ENCODE peak calls at places on chromosomes 13 and 19, in six cellular contexts. C is HCEC 1CT; L is left ventricle myocardium superior; S is ovary; X is T-helper 2 cell; A is stimulated activated CD8-positive, alpha-beta memory T cell treated with anti-CD3 and anti-CD28 coated beads, Interleukin-15, amount 100 ng/mL, for 24 hours. U is an unnamed sample.

GRCh38 chr19:55486043-55486970 is 1.3 kb downstream of the NAT14 start:
- DNase-seq in C (no peak), L (peak), S (peak), X (no peak), A (no peak), U (no peak)

GRCh38 chr19:14782978-14783545 is 4.7 kb upstream of the ADGRE2 start:
- DNase-seq in C (no peak), L (no peak), S (no peak), X (no peak), A (no peak), U (no peak)

GRCh38 chr13:47594833-47595232 is 406.2 kb downstream of the SUCLA2 start:
- DNase-seq in C (no peak), L (no peak), S (no peak), X (peak), A (no peak), U (no peak)

GRCh38 chr19:13033819-13034611 is 38.7 kb downstream of the NFIX start:
- DNase-seq in C (peak), L (peak), S (peak), X (peak), A (no peak), U (no peak)

GRCh38 chr13:47396915-47397314 is 500.1 kb upstream of the HTR2A start:
- DNase-seq in C (no peak), L (no peak), S (no peak), X (no peak), A (no peak), U (no peak)

GRCh38 chr19:48064509-48064908 is 20.6 kb upstream of the CABP5 start:
- DNase-seq in C (peak), L (no peak), S (no peak), X (no peak), A (no peak), U (no peak)

GRCh38 chr13:57666554-57666953 is 35.0 kb downstream of the PCDH17 start:
- DNase-seq in C (no peak), L (no peak), S (no peak), X (no peak), A (no peak), U (no peak)

GRCh38 chr19:41000310-41000737 is 9.2 kb downstream of the CYP2B6 start:
- DNase-seq in C (no peak), L (no peak), S (no peak), X (no peak), A (no peak), U (no peak)

GRCh38 chr13:98942485-98942884 is 35.4 kb downstream of the DOCK9 start:
- DNase-seq in C (no peak), L (no peak), S (no peak), X (no peak), A (no peak), U (no peak)

GRCh38 chr13:96700657-96701056 is 293.6 kb downstream of the OXGR1 start:
- DNase-seq in C (peak), L (no peak), S (no peak), X (no peak), A (no peak), U (no peak)

GRCh38 chr13:70666883-70667282 is 558.6 kb upstream of the KLHL1 start:
- DNase-seq in C (no peak), L (no peak), S (no peak), X (no peak), A (no peak), U (no peak)

GRCh38 chr19:15280915-15281683 is 48.9 kb upstream of the EPHX3 start:
- DNase-seq in C (peak), L (peak), S (peak), X (no peak), A (no peak), U (no peak)

GRCh38 chr19:34590228-34590627 is 86.7 kb downstream of the SCGB2B2 start:
- DNase-seq in C (no peak), L (no peak), S (no peak), X (no peak), A (no peak), U (no peak)

GRCh38 chr19:58558623-58559274 is 338 bp upstream of the UBE2M start:
- DNase-seq in C (peak), L (peak), S (peak), X (peak), A (peak), U (peak)

GRCh38 chr19:48405010-48405659 is 11.7 kb downstream of the GRIN2D start:
- DNase-seq in C (no peak), L (no peak), S (no peak), X (no peak), A (no peak), U (no peak)

GRCh38 chr13:114134111-114134943 is 1.9 kb upstream of the RASA3 start:
- DNase-seq in C (no peak), L (no peak), S (no peak), X (no peak), A (no peak), U (no peak)

GRCh38 chr19:37817180-37817911 is 38.0 kb upstream of the ZNF573 start:
- DNase-seq in C (no peak), L (peak), S (peak), X (peak), A (no peak), U (peak)

GRCh38 chr13:80251403-80251802 is 89.5 kb downstream of the SPRY2 start:
- DNase-seq in C (no peak), L (no peak), S (no peak), X (no peak), A (no peak), U (no peak)

GRCh38 chr13:109655611-109656010 is 130.8 kb downstream of the IRS2 start:
- DNase-seq in C (no peak), L (peak), S (no peak), X (no peak), A (no peak), U (no peak)

GRCh38 chr19:37999309-38000213 is 92.6 kb downstream of the SIPA1L3 start:
- DNase-seq in C (peak), L (peak), S (no peak), X (no peak), A (no peak), U (no peak)

GRCh38 chr19:12035220-12036172 is at the start of gene ZNF433:
- DNase-seq in C (peak), L (peak), S (peak), X (peak), A (peak), U (peak)

GRCh38 chr19:45826934-45827333 is 11.8 kb upstream of the RSPH6A start:
- DNase-seq in C (no peak), L (no peak), S (no peak), X (no peak), A (no peak), U (no peak)

GRCh38 chr19:13058951-13059660 is 43.6 kb downstream of the LYL1 start:
- DNase-seq in C (no peak), L (no peak), S (no peak), X (no peak), A (no peak), U (no peak)

GRCh38 chr13:50374517-50374916 is 359.3 kb downstream of the KCNRG start:
- DNase-seq in C (no peak), L (no peak), S (no peak), X (no peak), A (no peak), U (no peak)

GRCh38 chr19:5881543-5882299 is 11.4 kb upstream of the FUT5 start:
- DNase-seq in C (no peak), L (no peak), S (no peak), X (no peak), A (no peak), U (no peak)

GRCh38 chr19:53328967-53329366 is 4.6 kb upstream of the ZNF845 start:
- DNase-seq in C (no peak), L (peak), S (peak), X (peak), A (no peak), U (no peak)

GRCh38 chr13:66844933-66845332 is 385.2 kb downstream of the PCDH9 start:
- DNase-seq in C (no peak), L (no peak), S (no peak), X (no peak), A (no peak), U (no peak)

GRCh38 chr13:29901714-29902631 is 51.6 kb upstream of the UBL3 start:
- DNase-seq in C (peak), L (no peak), S (no peak), X (peak), A (no peak), U (no peak)

GRCh38 chr19:3792114-3792513 is 5.9 kb upstream of the MATK start:
- DNase-seq in C (no peak), L (no peak), S (no peak), X (no peak), A (no peak), U (no peak)

GRCh38 chr19:2032296-2032941 is 16.9 kb upstream of the BTBD2 start:
- DNase-seq in C (peak), L (peak), S (peak), X (peak), A (no peak), U (no peak)

GRCh38 chr13:29581666-29582065 is 13.8 kb downstream of the SLC7A1 start:
- DNase-seq in C (no peak), L (no peak), S (no peak), X (no peak), A (no peak), U (no peak)

GRCh38 chr13:46637213-46637612 is 84.2 kb downstream of the LRCH1 start:
- DNase-seq in C (no peak), L (no peak), S (no peak), X (no peak), A (no peak), U (no peak)

GRCh38 chr13:31980842-31981241 is 50.7 kb upstream of the FRY start:
- DNase-seq in C (no peak), L (no peak), S (no peak), X (no peak), A (no peak), U (no peak)

GRCh38 chr13:94617389-94618000 is 15.8 kb downstream of the GPR180 start:
- DNase-seq in C (peak), L (no peak), S (no peak), X (peak), A (no peak), U (no peak)

GRCh38 chr13:48403151-48403631 is 9.7 kb downstream of the LPAR6 start:
- DNase-seq in C (no peak), L (no peak), S (no peak), X (peak), A (no peak), U (no peak)

GRCh38 chr13:50124536-50125305 is 109.5 kb downstream of the KCNRG start:
- DNase-seq in C (peak), L (peak), S (peak), X (peak), A (peak), U (peak)

GRCh38 chr13:22505489-22505888 is 675.3 kb upstream of the SGCG start:
- DNase-seq in C (no peak), L (no peak), S (no peak), X (no peak), A (no peak), U (no peak)